ENCODE peak calls at places on chromosomes 5 and 9, in six cellular contexts. One of them, this sample, is unnamed.

GRCh38 chr5:68802430-68802829 is 291.4 kb upstream of the SLC30A5 start:
- DNase-seq in naive thymus-derived CD8-positive, alpha-beta T cell: no peak
- DNase-seq in heart right ventricle: no peak
- DNase-seq in ELR: no peak
- DNase-seq in KBM-7: no peak
- DNase-seq in EL: no peak
- DNase-seq in this sample: no peak

GRCh38 chr9:35605336-35606137 is 475 bp downstream of the TESK1 start:
- DNase-seq in KBM-7: peak
- DNase-seq in heart right ventricle: no peak
- DNase-seq in naive thymus-derived CD8-positive, alpha-beta T cell: peak
- DNase-seq in EL: peak
- DNase-seq in ELR: peak
- DNase-seq in this sample: peak

GRCh38 chr9:133943781-133944745 is 48.1 kb downstream of the VAV2 start:
- DNase-seq in naive thymus-derived CD8-positive, alpha-beta T cell: no peak
- DNase-seq in KBM-7: no peak
- DNase-seq in EL: no peak
- DNase-seq in ELR: no peak
- DNase-seq in heart right ventricle: no peak
- DNase-seq in this sample: no peak

GRCh38 chr9:78630966-78631365 is 334.0 kb downstream of the PSAT1 start:
- DNase-seq in heart right ventricle: no peak
- DNase-seq in naive thymus-derived CD8-positive, alpha-beta T cell: no peak
- DNase-seq in EL: no peak
- DNase-seq in KBM-7: no peak
- DNase-seq in ELR: no peak
- DNase-seq in this sample: no peak

GRCh38 chr9:77922587-77922986 is 109.0 kb downstream of the GNAQ start:
- DNase-seq in ELR: no peak
- DNase-seq in naive thymus-derived CD8-positive, alpha-beta T cell: no peak
- DNase-seq in KBM-7: no peak
- DNase-seq in heart right ventricle: no peak
- DNase-seq in EL: no peak
- DNase-seq in this sample: no peak

GRCh38 chr9:65405253-65405652 is 120.2 kb upstream of the FOXD4L5 start:
- DNase-seq in EL: no peak
- DNase-seq in naive thymus-derived CD8-positive, alpha-beta T cell: no peak
- DNase-seq in ELR: no peak
- DNase-seq in heart right ventricle: no peak
- DNase-seq in KBM-7: no peak
- DNase-seq in this sample: no peak

GRCh38 chr5:77181596-77182304 is 28.7 kb upstream of the PDE8B start:
- DNase-seq in KBM-7: no peak
- DNase-seq in naive thymus-derived CD8-positive, alpha-beta T cell: no peak
- DNase-seq in EL: no peak
- DNase-seq in heart right ventricle: no peak
- DNase-seq in ELR: no peak
- DNase-seq in this sample: no peak

GRCh38 chr9:75692309-75692708 is 198.2 kb upstream of the PCSK5 start:
- DNase-seq in EL: no peak
- DNase-seq in ELR: no peak
- DNase-seq in naive thymus-derived CD8-positive, alpha-beta T cell: no peak
- DNase-seq in KBM-7: no peak
- DNase-seq in heart right ventricle: no peak
- DNase-seq in this sample: no peak

GRCh38 chr5:75720882-75721281 is 3.6 kb upstream of the POC5 start:
- DNase-seq in ELR: no peak
- DNase-seq in naive thymus-derived CD8-positive, alpha-beta T cell: no peak
- DNase-seq in heart right ventricle: no peak
- DNase-seq in EL: no peak
- DNase-seq in KBM-7: no peak
- DNase-seq in this sample: no peak

GRCh38 chr5:127001621-127002296 is 28.6 kb downstream of the MARCHF3 start:
- DNase-seq in ELR: peak
- DNase-seq in heart right ventricle: no peak
- DNase-seq in KBM-7: no peak
- DNase-seq in naive thymus-derived CD8-positive, alpha-beta T cell: no peak
- DNase-seq in EL: peak
- DNase-seq in this sample: peak

GRCh38 chr5:97820138-97820537 is 637.1 kb upstream of the RIOK2 start:
- DNase-seq in EL: no peak
- DNase-seq in naive thymus-derived CD8-positive, alpha-beta T cell: no peak
- DNase-seq in heart right ventricle: no peak
- DNase-seq in ELR: no peak
- DNase-seq in KBM-7: no peak
- DNase-seq in this sample: no peak

GRCh38 chr5:43874772-43875171 is 271.8 kb downstream of the NNT start:
- DNase-seq in KBM-7: no peak
- DNase-seq in naive thymus-derived CD8-positive, alpha-beta T cell: no peak
- DNase-seq in ELR: no peak
- DNase-seq in EL: peak
- DNase-seq in heart right ventricle: peak
- DNase-seq in this sample: peak

GRCh38 chr9:37156781-37157356 is 36.5 kb downstream of the ZCCHC7 start:
- DNase-seq in naive thymus-derived CD8-positive, alpha-beta T cell: no peak
- DNase-seq in heart right ventricle: no peak
- DNase-seq in KBM-7: no peak
- DNase-seq in EL: no peak
- DNase-seq in ELR: peak
- DNase-seq in this sample: peak

GRCh38 chr9:114400219-114400618 is 12.4 kb upstream of the AKNA start:
- DNase-seq in EL: no peak
- DNase-seq in ELR: no peak
- DNase-seq in naive thymus-derived CD8-positive, alpha-beta T cell: no peak
- DNase-seq in KBM-7: no peak
- DNase-seq in heart right ventricle: no peak
- DNase-seq in this sample: no peak

GRCh38 chr9:132011309-132011708 is 68.4 kb downstream of the MED27 start:
- DNase-seq in heart right ventricle: no peak
- DNase-seq in ELR: no peak
- DNase-seq in naive thymus-derived CD8-positive, alpha-beta T cell: no peak
- DNase-seq in KBM-7: no peak
- DNase-seq in EL: no peak
- DNase-seq in this sample: no peak

GRCh38 chr5:172064766-172065165 is 58.3 kb upstream of the FBXW11 start:
- DNase-seq in KBM-7: no peak
- DNase-seq in ELR: no peak
- DNase-seq in heart right ventricle: no peak
- DNase-seq in naive thymus-derived CD8-positive, alpha-beta T cell: no peak
- DNase-seq in EL: no peak
- DNase-seq in this sample: no peak

GRCh38 chr5:2212481-2212880 is 329.8 kb upstream of the IRX4 start:
- DNase-seq in naive thymus-derived CD8-positive, alpha-beta T cell: no peak
- DNase-seq in EL: no peak
- DNase-seq in KBM-7: no peak
- DNase-seq in heart right ventricle: no peak
- DNase-seq in ELR: no peak
- DNase-seq in this sample: no peak

GRCh38 chr5:39700523-39700922 is 275.7 kb upstream of the DAB2 start:
- DNase-seq in EL: no peak
- DNase-seq in KBM-7: no peak
- DNase-seq in ELR: no peak
- DNase-seq in naive thymus-derived CD8-positive, alpha-beta T cell: no peak
- DNase-seq in heart right ventricle: no peak
- DNase-seq in this sample: no peak

GRCh38 chr5:148145916-148146315 is 22.4 kb upstream of the SPINK14 start:
- DNase-seq in heart right ventricle: no peak
- DNase-seq in naive thymus-derived CD8-positive, alpha-beta T cell: no peak
- DNase-seq in ELR: peak
- DNase-seq in EL: peak
- DNase-seq in KBM-7: no peak
- DNase-seq in this sample: peak

GRCh38 chr5:178796165-178796945 is 63.4 kb upstream of the ZNF354B start:
- DNase-seq in naive thymus-derived CD8-positive, alpha-beta T cell: no peak
- DNase-seq in ELR: no peak
- DNase-seq in EL: no peak
- DNase-seq in heart right ventricle: no peak
- DNase-seq in KBM-7: no peak
- DNase-seq in this sample: no peak

GRCh38 chr9:21559402-21560280 is 77.5 kb upstream of the IFNE start:
- DNase-seq in ELR: peak
- DNase-seq in EL: peak
- DNase-seq in KBM-7: peak
- DNase-seq in naive thymus-derived CD8-positive, alpha-beta T cell: peak
- DNase-seq in heart right ventricle: no peak
- DNase-seq in this sample: peak

GRCh38 chr5:168327994-168328393 is 36.5 kb downstream of the WWC1 start:
- DNase-seq in heart right ventricle: no peak
- DNase-seq in KBM-7: no peak
- DNase-seq in ELR: peak
- DNase-seq in naive thymus-derived CD8-positive, alpha-beta T cell: no peak
- DNase-seq in EL: peak
- DNase-seq in this sample: no peak

GRCh38 chr5:150319484-150319790 is 16.7 kb upstream of the ARSI start:
- DNase-seq in EL: no peak
- DNase-seq in ELR: no peak
- DNase-seq in KBM-7: no peak
- DNase-seq in heart right ventricle: no peak
- DNase-seq in naive thymus-derived CD8-positive, alpha-beta T cell: no peak
- DNase-seq in this sample: no peak

GRCh38 chr5:122896598-122897282 is 51.3 kb downstream of the SNX24 start:
- DNase-seq in heart right ventricle: no peak
- DNase-seq in KBM-7: peak
- DNase-seq in ELR: peak
- DNase-seq in naive thymus-derived CD8-positive, alpha-beta T cell: no peak
- DNase-seq in EL: peak
- DNase-seq in this sample: peak

GRCh38 chr5:134420326-134420725 is 8.6 kb upstream of the CDKN2AIPNL start:
- DNase-seq in ELR: peak
- DNase-seq in naive thymus-derived CD8-positive, alpha-beta T cell: no peak
- DNase-seq in heart right ventricle: no peak
- DNase-seq in KBM-7: no peak
- DNase-seq in EL: peak
- DNase-seq in this sample: peak

GRCh38 chr5:98179791-98180755 is 593.4 kb upstream of the RGMB start:
- DNase-seq in heart right ventricle: no peak
- DNase-seq in ELR: no peak
- DNase-seq in EL: no peak
- DNase-seq in KBM-7: no peak
- DNase-seq in naive thymus-derived CD8-positive, alpha-beta T cell: no peak
- DNase-seq in this sample: no peak

GRCh38 chr9:101514056-101514455 is 19.6 kb upstream of the RNF20 start:
- DNase-seq in EL: peak
- DNase-seq in KBM-7: no peak
- DNase-seq in heart right ventricle: no peak
- DNase-seq in naive thymus-derived CD8-positive, alpha-beta T cell: no peak
- DNase-seq in ELR: peak
- DNase-seq in this sample: peak

GRCh38 chr5:87116821-87117512 is 150.7 kb upstream of the RASA1 start:
- DNase-seq in ELR: peak
- DNase-seq in heart right ventricle: no peak
- DNase-seq in KBM-7: no peak
- DNase-seq in EL: peak
- DNase-seq in naive thymus-derived CD8-positive, alpha-beta T cell: no peak
- DNase-seq in this sample: peak

GRCh38 chr5:138936-139335 is 47.0 kb downstream of the PLEKHG4B start:
- DNase-seq in heart right ventricle: no peak
- DNase-seq in EL: no peak
- DNase-seq in KBM-7: no peak
- DNase-seq in naive thymus-derived CD8-positive, alpha-beta T cell: no peak
- DNase-seq in ELR: no peak
- DNase-seq in this sample: no peak